ENCODE peak calls at places on chromosomes 7 and 10, in seven cellular contexts. I is hippocampal formation; U is effector memory CD8-positive, alpha-beta T cell; H is stimulated activated CD8-positive, alpha-beta memory T cell treated with anti-CD3 and anti-CD28 coated beads, Interleukin-4, amount 100 ng/mL, for 1 hour; J is COLO829; S is NCI-H1694 treated with DMSO at 0.1 percent for 48 hours; E is NCI-H526 treated with DMSO at 0.1 percent for 48 hours. X is an unnamed sample.

GRCh38 chr7:28847681-28848080 is 110.4 kb downstream of the TRIL start:
- DNase-seq in U (no peak), I (no peak), S (no peak), E (no peak), H (no peak), J (no peak), X (no peak)

GRCh38 chr10:43203491-43204393 is 63.1 kb downstream of the RASGEF1A start:
- DNase-seq in I (no peak), S (no peak), H (no peak), J (no peak), U (no peak), E (peak; percentile 23), X (no peak)

GRCh38 chr7:66182920-66183319 is 22.2 kb upstream of the TPST1 start:
- DNase-seq in S (no peak), J (no peak), U (no peak), E (no peak), H (no peak), I (no peak), X (no peak)

GRCh38 chr10:78963074-78964034 is 105.4 kb upstream of the ZMIZ1 start:
- DNase-seq in S (no peak), H (no peak), U (no peak), J (no peak), E (no peak), I (no peak), X (no peak)

GRCh38 chr10:63192826-63193225 is 59.7 kb downstream of the NRBF2 start:
- DNase-seq in E (no peak), H (no peak), I (no peak), J (no peak), U (no peak), S (no peak), X (no peak)

GRCh38 chr10:51602326-51602725 is 97.1 kb downstream of the CSTF2T start:
- DNase-seq in J (no peak), U (no peak), E (no peak), S (no peak), H (no peak), I (no peak), X (no peak)

GRCh38 chr7:84746347-84746746 is 440.5 kb downstream of the SEMA3D start:
- DNase-seq in E (no peak), I (no peak), H (no peak), U (no peak), S (no peak), J (no peak), X (no peak)

GRCh38 chr7:29127527-29127926 is 18.8 kb downstream of the CPVL start:
- DNase-seq in U (no peak), E (no peak), S (no peak), J (no peak), H (no peak), I (no peak), X (no peak)

GRCh38 chr10:49527850-49528249 is 11.1 kb downstream of the ERCC6 start:
- DNase-seq in U (no peak), H (no peak), S (no peak), I (no peak), E (no peak), J (no peak), X (no peak)

GRCh38 chr10:122974034-122974433 is 6.2 kb upstream of the PSTK start:
- DNase-seq in J (no peak), H (no peak), E (no peak), S (no peak), I (no peak), U (no peak), X (no peak)

GRCh38 chr7:114653391-114654088 is 238.9 kb downstream of the FOXP2 start:
- DNase-seq in E (no peak), U (no peak), J (no peak), S (no peak), I (no peak), H (no peak), X (no peak)

GRCh38 chr7:101251871-101252659 is 7.2 kb upstream of the FIS1 start:
- DNase-seq in U (peak; percentile 99), I (peak; percentile 96), H (peak; percentile 94), J (peak; percentile 97), E (peak; percentile 95), S (peak; percentile 94), X (peak; percentile 98)

GRCh38 chr10:108346066-108346465 is 1181.6 kb upstream of the SORCS1 start:
- DNase-seq in J (no peak), U (no peak), H (no peak), S (no peak), E (no peak), I (no peak), X (no peak)

GRCh38 chr7:19001854-19002253 is 115.6 kb downstream of the TWIST1 start:
- DNase-seq in E (no peak), J (no peak), I (no peak), H (no peak), U (no peak), S (no peak), X (no peak)

GRCh38 chr10:73095479-73096021 is 1.1 kb downstream of the P4HA1 start:
- DNase-seq in U (peak; percentile 23), I (peak; percentile 60), S (peak; percentile 38), J (peak; percentile 53), H (no peak), E (peak; percentile 18), X (no peak)

GRCh38 chr10:4291995-4292394 is 507.0 kb upstream of the KLF6 start:
- DNase-seq in U (no peak), H (no peak), E (no peak), I (no peak), S (no peak), J (no peak), X (no peak)

GRCh38 chr10:30819306-30820190 is 190.0 kb upstream of the LYZL2 start:
- DNase-seq in H (no peak), J (no peak), S (no peak), I (no peak), U (no peak), E (no peak), X (no peak)

GRCh38 chr7:100642534-100642907 is 1.2 kb upstream of the TFR2 start:
- DNase-seq in I (no peak), S (no peak), H (no peak), J (no peak), U (no peak), E (no peak), X (peak; percentile 30)

GRCh38 chr7:137967143-137968018 is 34.5 kb downstream of the CREB3L2 start:
- DNase-seq in J (no peak), S (no peak), H (no peak), E (no peak), I (no peak), U (no peak), X (no peak)

GRCh38 chr10:132293416-132294195 is 14.1 kb downstream of the STK32C start:
- DNase-seq in H (no peak), E (no peak), U (no peak), S (no peak), I (no peak), J (no peak), X (no peak)

GRCh38 chr10:125112697-125113494 is 47.5 kb downstream of the CTBP2 start:
- DNase-seq in I (no peak), U (no peak), H (no peak), E (no peak), S (no peak), J (no peak), X (no peak)

GRCh38 chr10:94088926-94089381 is 95.2 kb downstream of the PLCE1 start:
- DNase-seq in S (no peak), J (no peak), I (no peak), H (no peak), U (no peak), E (no peak), X (no peak)

GRCh38 chr10:128971324-128971723 is 495.7 kb upstream of the MGMT start:
- DNase-seq in E (no peak), J (no peak), S (no peak), U (no peak), H (no peak), I (no peak), X (no peak)

GRCh38 chr10:5545778-5546710 is 21.3 kb downstream of the CALML3 start:
- DNase-seq in J (no peak), S (no peak), H (no peak), I (no peak), U (no peak), E (no peak), X (no peak)

GRCh38 chr7:2018786-2019692 is 213.7 kb downstream of the MAD1L1 start:
- DNase-seq in E (no peak), U (no peak), I (no peak), S (no peak), J (peak; percentile 21), H (no peak), X (no peak)

GRCh38 chr7:135177021-135177696 is 6.7 kb upstream of the CYREN start:
- DNase-seq in I (no peak), U (no peak), S (no peak), J (no peak), H (no peak), E (no peak), X (no peak)

GRCh38 chr7:97012293-97013005 is 7.1 kb downstream of the DLX6 start:
- DNase-seq in H (no peak), U (no peak), I (no peak), S (no peak), E (no peak), J (no peak), X (no peak)

GRCh38 chr10:46541735-46542566 is 14.5 kb downstream of the GPRIN2 start:
- DNase-seq in H (no peak), E (no peak), U (no peak), I (no peak), S (no peak), J (no peak), X (no peak)

GRCh38 chr7:100901921-100902332 is 6.2 kb upstream of the ACHE start:
- DNase-seq in H (no peak), E (no peak), U (no peak), I (no peak), S (no peak), J (no peak), X (no peak)

GRCh38 chr10:101566333-101567164 is 21.5 kb downstream of the POLL start:
- DNase-seq in H (no peak), S (no peak), E (no peak), U (no peak), J (no peak), I (no peak), X (no peak)

GRCh38 chr10:60473557-60473956 is 83.9 kb upstream of the ANK3 start:
- DNase-seq in J (no peak), U (no peak), H (no peak), S (no peak), I (no peak), E (no peak), X (no peak)

GRCh38 chr7:41885078-41885477 is 182.2 kb upstream of the INHBA start:
- DNase-seq in H (no peak), I (no peak), E (no peak), U (no peak), S (no peak), J (no peak), X (no peak)

GRCh38 chr10:125316436-125316835 is 156.1 kb upstream of the CTBP2 start:
- DNase-seq in U (no peak), H (no peak), I (no peak), E (no peak), J (no peak), S (no peak), X (no peak)

GRCh38 chr10:73841526-73842285 is 30.3 kb upstream of the NDST2 start:
- DNase-seq in E (no peak), S (no peak), U (no peak), J (no peak), H (no peak), I (no peak), X (no peak)

GRCh38 chr10:103551619-103552602 is 58.4 kb downstream of the NEURL1 start:
- DNase-seq in S (no peak), U (no peak), I (no peak), E (no peak), J (no peak), H (no peak), X (no peak)

GRCh38 chr10:74051729-74052342 is 53.9 kb downstream of the VCL start:
- DNase-seq in H (no peak), J (no peak), U (no peak), E (no peak), S (no peak), I (no peak), X (no peak)

X was measured in stimulated activated CD4-positive, alpha-beta T cell treated with anti-CD3 and anti-CD28 coated beads, Interleukin-15, amount 100 ng/mL, for 48 hours.